ENCODE peak calls at places on chromosomes 6 and 20, in six cellular contexts. One of them, this sample, is unnamed.

GRCh38 chr20:36116813-36117441 is 37.6 kb upstream of the EPB41L1 start:
- DNase-seq in stomach: no peak
- DNase-seq in left ventricle myocardium inferior: no peak
- DNase-seq in astrocyte of the spinal cord: peak
- DNase-seq in spleen: no peak
- DNase-seq in progenitor cell of endocrine pancreas: no peak
- DNase-seq in this sample: no peak

GRCh38 chr6:101080597-101080996 is 199.5 kb upstream of the ASCC3 start:
- DNase-seq in stomach: no peak
- DNase-seq in left ventricle myocardium inferior: no peak
- DNase-seq in astrocyte of the spinal cord: no peak
- DNase-seq in spleen: no peak
- DNase-seq in progenitor cell of endocrine pancreas: no peak
- DNase-seq in this sample: no peak

GRCh38 chr20:31560900-31561598 is 44.0 kb upstream of the ID1 start:
- DNase-seq in stomach: peak
- DNase-seq in left ventricle myocardium inferior: no peak
- DNase-seq in astrocyte of the spinal cord: peak
- DNase-seq in spleen: no peak
- DNase-seq in progenitor cell of endocrine pancreas: no peak
- DNase-seq in this sample: no peak

GRCh38 chr20:47392015-47392720 is 35.7 kb upstream of the ZMYND8 start:
- DNase-seq in stomach: peak
- DNase-seq in left ventricle myocardium inferior: peak
- DNase-seq in astrocyte of the spinal cord: peak
- DNase-seq in spleen: no peak
- DNase-seq in progenitor cell of endocrine pancreas: no peak
- DNase-seq in this sample: no peak

GRCh38 chr6:39416728-39417127 is 94.2 kb upstream of the KCNK16 start:
- DNase-seq in stomach: no peak
- DNase-seq in left ventricle myocardium inferior: no peak
- DNase-seq in astrocyte of the spinal cord: peak
- DNase-seq in spleen: no peak
- DNase-seq in progenitor cell of endocrine pancreas: no peak
- DNase-seq in this sample: peak

GRCh38 chr20:20083796-20084195 is 31.5 kb downstream of the CFAP61 start:
- DNase-seq in stomach: no peak
- DNase-seq in left ventricle myocardium inferior: no peak
- DNase-seq in astrocyte of the spinal cord: peak
- DNase-seq in spleen: no peak
- DNase-seq in progenitor cell of endocrine pancreas: no peak
- DNase-seq in this sample: no peak

GRCh38 chr6:44001318-44001868 is 125.9 kb downstream of the MRPL14 start:
- DNase-seq in stomach: no peak
- DNase-seq in left ventricle myocardium inferior: no peak
- DNase-seq in astrocyte of the spinal cord: no peak
- DNase-seq in spleen: no peak
- DNase-seq in progenitor cell of endocrine pancreas: no peak
- DNase-seq in this sample: no peak

GRCh38 chr20:5000263-5001173 is 792 bp downstream of the SLC23A2 start:
- DNase-seq in stomach: peak
- DNase-seq in left ventricle myocardium inferior: peak
- DNase-seq in astrocyte of the spinal cord: no peak
- DNase-seq in spleen: peak
- DNase-seq in progenitor cell of endocrine pancreas: peak
- DNase-seq in this sample: no peak

GRCh38 chr20:57298457-57298856 is 31.1 kb upstream of the SPO11 start:
- DNase-seq in stomach: no peak
- DNase-seq in left ventricle myocardium inferior: no peak
- DNase-seq in astrocyte of the spinal cord: no peak
- DNase-seq in spleen: no peak
- DNase-seq in progenitor cell of endocrine pancreas: no peak
- DNase-seq in this sample: no peak

GRCh38 chr6:2976571-2977085 is 5.3 kb upstream of the SERPINB6 start:
- DNase-seq in stomach: no peak
- DNase-seq in left ventricle myocardium inferior: no peak
- DNase-seq in astrocyte of the spinal cord: peak
- DNase-seq in spleen: no peak
- DNase-seq in progenitor cell of endocrine pancreas: no peak
- DNase-seq in this sample: no peak

GRCh38 chr6:150499882-150500312 is 99.8 kb upstream of the PLEKHG1 start:
- DNase-seq in stomach: no peak
- DNase-seq in left ventricle myocardium inferior: no peak
- DNase-seq in astrocyte of the spinal cord: no peak
- DNase-seq in spleen: no peak
- DNase-seq in progenitor cell of endocrine pancreas: no peak
- DNase-seq in this sample: no peak

GRCh38 chr20:24792641-24793495 is 156.2 kb upstream of the CST7 start:
- DNase-seq in stomach: no peak
- DNase-seq in left ventricle myocardium inferior: no peak
- DNase-seq in astrocyte of the spinal cord: no peak
- DNase-seq in spleen: peak
- DNase-seq in progenitor cell of endocrine pancreas: no peak
- DNase-seq in this sample: no peak

GRCh38 chr6:33008944-33009861 is at the start of gene HLA-DOA:
- DNase-seq in stomach: no peak
- DNase-seq in left ventricle myocardium inferior: no peak
- DNase-seq in astrocyte of the spinal cord: peak
- DNase-seq in spleen: peak
- DNase-seq in progenitor cell of endocrine pancreas: no peak
- DNase-seq in this sample: no peak

GRCh38 chr20:48679603-48680002 is 148.2 kb downstream of the PREX1 start:
- DNase-seq in stomach: no peak
- DNase-seq in left ventricle myocardium inferior: no peak
- DNase-seq in astrocyte of the spinal cord: no peak
- DNase-seq in spleen: peak
- DNase-seq in progenitor cell of endocrine pancreas: no peak
- DNase-seq in this sample: no peak

GRCh38 chr6:158334534-158334933 is 22.3 kb downstream of the TULP4 start:
- DNase-seq in stomach: no peak
- DNase-seq in left ventricle myocardium inferior: no peak
- DNase-seq in astrocyte of the spinal cord: no peak
- DNase-seq in spleen: no peak
- DNase-seq in progenitor cell of endocrine pancreas: no peak
- DNase-seq in this sample: no peak

DNA sequence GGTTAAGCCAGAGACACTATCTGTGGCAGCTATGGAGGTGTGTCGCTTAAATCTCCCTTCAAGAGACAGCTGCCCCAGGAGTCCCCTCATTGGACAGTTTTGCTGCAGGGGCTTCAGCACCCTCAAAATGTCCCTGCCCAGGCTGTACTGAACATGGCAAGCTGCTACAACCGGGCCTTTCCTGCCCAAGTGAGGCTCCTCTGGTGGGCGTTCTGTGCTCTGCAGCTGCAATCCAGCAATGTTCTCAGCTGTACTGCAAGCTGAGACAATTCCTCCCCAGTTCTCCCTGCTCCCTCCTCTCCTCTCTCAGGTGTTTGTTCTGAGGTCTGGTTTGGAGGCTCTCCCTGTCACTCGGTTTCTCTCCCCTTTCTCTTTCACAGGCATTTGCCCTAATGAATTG is 190.8 kb upstream of the LAMP5 start:
- DNase-seq in stomach: no peak
- DNase-seq in left ventricle myocardium inferior: no peak
- DNase-seq in astrocyte of the spinal cord: no peak
- DNase-seq in spleen: no peak
- DNase-seq in progenitor cell of endocrine pancreas: peak
- DNase-seq in this sample: no peak
- TF ChIP-seq CTCF in stomach: no peak
- TF ChIP-seq CTCF in left ventricle myocardium inferior: peak
- TF ChIP-seq CTCF in astrocyte of the spinal cord: peak
- TF ChIP-seq CTCF in spleen: no peak
- TF ChIP-seq CTCF in progenitor cell of endocrine pancreas: peak
- TF ChIP-seq CTCF in this sample: peak

GRCh38 chr6:169164451-169164850 is 89.2 kb downstream of the THBS2 start:
- DNase-seq in stomach: peak
- DNase-seq in left ventricle myocardium inferior: no peak
- DNase-seq in astrocyte of the spinal cord: no peak
- DNase-seq in spleen: no peak
- DNase-seq in progenitor cell of endocrine pancreas: no peak
- DNase-seq in this sample: no peak
- TF ChIP-seq CTCF in stomach: no peak
- TF ChIP-seq CTCF in left ventricle myocardium inferior: no peak
- TF ChIP-seq CTCF in astrocyte of the spinal cord: no peak
- TF ChIP-seq CTCF in spleen: no peak
- TF ChIP-seq CTCF in progenitor cell of endocrine pancreas: no peak
- TF ChIP-seq CTCF in this sample: no peak

GRCh38 chr20:43530321-43531090 is 23.0 kb downstream of the L3MBTL1 start:
- DNase-seq in stomach: no peak
- DNase-seq in left ventricle myocardium inferior: no peak
- DNase-seq in astrocyte of the spinal cord: no peak
- DNase-seq in spleen: no peak
- DNase-seq in progenitor cell of endocrine pancreas: no peak
- DNase-seq in this sample: no peak
- TF ChIP-seq CTCF in stomach: no peak
- TF ChIP-seq CTCF in left ventricle myocardium inferior: no peak
- TF ChIP-seq CTCF in astrocyte of the spinal cord: no peak
- TF ChIP-seq CTCF in spleen: no peak
- TF ChIP-seq CTCF in progenitor cell of endocrine pancreas: no peak
- TF ChIP-seq CTCF in this sample: no peak

DNA sequence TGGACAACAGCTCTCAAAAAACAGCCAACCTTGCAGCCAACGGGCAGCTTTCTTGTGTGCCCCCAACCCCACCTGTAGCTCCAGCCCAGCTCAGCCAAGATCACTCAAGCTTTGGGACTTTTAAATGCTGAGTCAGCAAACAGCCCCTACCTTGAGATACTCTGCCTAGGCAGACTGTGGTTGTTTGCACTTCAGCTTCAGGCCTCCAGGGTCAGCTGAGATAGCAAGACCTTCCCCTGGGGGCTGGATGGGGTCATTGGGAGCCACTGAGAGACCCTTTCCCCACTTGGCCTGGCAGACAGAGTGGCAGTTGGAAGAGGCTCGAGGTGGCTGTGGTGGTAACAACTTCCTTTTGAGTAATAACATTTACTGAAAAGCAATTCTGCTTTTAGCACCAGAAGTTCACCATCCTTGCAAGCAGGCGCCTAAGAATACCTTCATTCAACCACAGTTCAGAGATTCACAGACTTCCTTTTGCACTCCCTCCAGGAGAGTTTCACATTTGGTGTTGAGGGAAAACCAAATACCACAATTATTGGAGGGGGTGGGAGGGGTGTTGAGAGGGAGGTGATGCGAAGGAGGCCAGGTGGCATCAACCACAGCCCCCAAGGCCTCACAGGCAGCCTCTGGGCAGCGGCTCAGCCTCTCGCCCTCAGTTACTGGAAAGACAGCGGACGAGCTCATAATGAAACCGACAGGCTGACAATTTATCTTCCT is 148.0 kb downstream of the CEBPB start:
- DNase-seq in stomach: no peak
- DNase-seq in left ventricle myocardium inferior: no peak
- DNase-seq in astrocyte of the spinal cord: peak
- DNase-seq in spleen: peak
- DNase-seq in progenitor cell of endocrine pancreas: no peak
- DNase-seq in this sample: no peak
- TF ChIP-seq CTCF in stomach: no peak
- TF ChIP-seq CTCF in left ventricle myocardium inferior: no peak
- TF ChIP-seq CTCF in astrocyte of the spinal cord: no peak
- TF ChIP-seq CTCF in spleen: no peak
- TF ChIP-seq CTCF in progenitor cell of endocrine pancreas: no peak
- TF ChIP-seq CTCF in this sample: no peak

DNA sequence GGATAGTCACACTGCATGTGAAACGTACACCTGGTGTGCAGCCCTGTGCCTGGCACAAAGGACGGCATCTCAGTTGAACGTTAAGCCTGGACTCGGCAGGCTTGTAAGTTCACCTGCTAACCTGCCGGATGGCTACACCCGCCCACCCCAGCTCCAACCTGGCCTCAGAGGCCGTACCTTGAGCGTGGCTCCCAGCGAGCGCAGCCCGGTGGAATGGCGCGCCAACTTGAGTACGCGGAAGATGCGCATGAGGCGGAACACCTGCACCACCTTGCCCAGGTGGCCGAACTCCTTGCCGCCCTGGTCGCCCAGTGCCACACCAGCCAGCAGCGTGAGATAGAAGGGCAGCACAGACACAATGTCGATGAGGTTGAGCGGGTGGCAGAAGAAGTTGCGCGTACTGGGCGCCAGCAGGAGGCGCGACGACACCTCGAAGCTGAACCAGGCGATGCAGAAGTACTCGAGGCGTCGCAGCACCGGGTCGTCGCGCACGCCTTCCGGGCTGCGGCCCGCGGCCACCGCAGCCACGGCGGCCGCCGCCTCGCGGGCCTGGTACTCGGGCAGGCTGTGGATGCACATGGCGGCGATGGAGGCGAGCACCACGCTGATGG is 3.3 kb downstream of the KCNS1 start:
- DNase-seq in stomach: no peak
- DNase-seq in left ventricle myocardium inferior: no peak
- DNase-seq in astrocyte of the spinal cord: peak
- DNase-seq in spleen: peak
- DNase-seq in progenitor cell of endocrine pancreas: no peak
- DNase-seq in this sample: no peak
- TF ChIP-seq CTCF in stomach: no peak
- TF ChIP-seq CTCF in left ventricle myocardium inferior: peak
- TF ChIP-seq CTCF in astrocyte of the spinal cord: peak
- TF ChIP-seq CTCF in spleen: no peak
- TF ChIP-seq CTCF in progenitor cell of endocrine pancreas: no peak
- TF ChIP-seq CTCF in this sample: no peak